ENCODE peak calls at places on chromosome 15, in four cellular contexts. Z, N, W and S are unnamed samples.

GRCh38 chr15:78453447-78453846 is 15.4 kb downstream of the IREB2 start:
- DNase-seq in W (no peak), Z (no peak), N (no peak), S (no peak)

GRCh38 chr15:52100807-52101206 is 11.8 kb downstream of the BCL2L10 start:
- DNase-seq in N (peak; percentile 56), W (peak; percentile 78), Z (no peak), S (peak; percentile 84)

GRCh38 chr15:84588053-84588874 is 12.5 kb upstream of the ZSCAN2 start:
- DNase-seq in N (peak; percentile 73), Z (peak; percentile 80), W (peak; percentile 88), S (peak; percentile 92)

GRCh38 chr15:83604549-83604948 is 49.4 kb upstream of the ADAMTSL3 start:
- DNase-seq in N (no peak), Z (no peak), W (no peak), S (no peak)

GRCh38 chr15:38853608-38854007 is 289.0 kb upstream of the RASGRP1 start:
- DNase-seq in Z (peak; percentile 8), N (no peak), W (peak; percentile 21), S (no peak)

GRCh38 chr15:31216210-31216911 is 110.3 kb upstream of the KLF13 start:
- DNase-seq in Z (peak; percentile 17), N (peak; percentile 77), W (peak; percentile 96), S (peak; percentile 98)

GRCh38 chr15:58444658-58445332 is 13.0 kb downstream of the LIPC start:
- DNase-seq in W (no peak), N (no peak), Z (no peak), S (peak; percentile 69)

GRCh38 chr15:70023064-70023768 is 74.5 kb downstream of the TLE3 start:
- DNase-seq in W (peak; percentile 46), Z (no peak), N (peak; percentile 69), S (no peak)

GRCh38 chr15:64356443-64357040 is 569 bp upstream of the CSNK1G1 start:
- DNase-seq in W (no peak), Z (peak; percentile 5), N (no peak), S (no peak)

GRCh38 chr15:59174161-59174845 is 32.3 kb upstream of the LDHAL6B start:
- DNase-seq in W (no peak), Z (no peak), N (no peak), S (no peak)

GRCh38 chr15:70672081-70672480 is 91.3 kb downstream of the UACA start:
- DNase-seq in Z (no peak), W (no peak), N (no peak), S (no peak)

GRCh38 chr15:92078270-92078669 is 224.8 kb downstream of the SLCO3A1 start:
- DNase-seq in Z (no peak), W (no peak), N (no peak), S (no peak)

GRCh38 chr15:81002254-81003022 is 1.7 kb downstream of the TLNRD1 start:
- DNase-seq in Z (no peak), N (no peak), W (peak; percentile 24), S (peak; percentile 74)

GRCh38 chr15:51647128-51647562 is 24.6 kb upstream of the DMXL2 start:
- DNase-seq in N (no peak), W (peak; percentile 66), Z (no peak), S (peak; percentile 68)

GRCh38 chr15:77507151-77507847 is 86.6 kb downstream of the HMG20A start:
- DNase-seq in W (peak; percentile 69), N (peak; percentile 75), Z (no peak), S (peak; percentile 91)

GRCh38 chr15:41417812-41418211 is 917 bp downstream of the RTF1 start:
- DNase-seq in W (no peak), N (no peak), Z (peak; percentile 14), S (no peak)

GRCh38 chr15:36005542-36005941 is 459.6 kb upstream of the DPH6 start:
- DNase-seq in N (no peak), Z (no peak), W (no peak), S (no peak)

GRCh38 chr15:69525543-69525942 is 72.9 kb downstream of the RPLP1 start:
- DNase-seq in W (no peak), N (no peak), Z (no peak), S (no peak)

GRCh38 chr15:66196565-66196964 is 57.0 kb downstream of the MEGF11 start:
- DNase-seq in N (no peak), W (no peak), Z (no peak), S (no peak)

GRCh38 chr15:62938825-62939224 is 103.7 kb upstream of the TPM1 start:
- DNase-seq in W (no peak), Z (no peak), N (no peak), S (no peak)

GRCh38 chr15:28086175-28086703 is 12.9 kb downstream of the OCA2 start:
- DNase-seq in Z (no peak), N (no peak), W (peak; percentile 81), S (peak; percentile 74)

GRCh38 chr15:91929509-91929908 is 76.0 kb downstream of the SLCO3A1 start:
- DNase-seq in N (no peak), Z (no peak), W (no peak), S (no peak)

GRCh38 chr15:83793069-83793468 is 139.1 kb downstream of the ADAMTSL3 start:
- DNase-seq in Z (no peak), N (no peak), W (no peak), S (no peak)

GRCh38 chr15:65962187-65962586 is 92.9 kb downstream of the RAB11A start:
- DNase-seq in W (no peak), Z (no peak), N (no peak), S (no peak)

GRCh38 chr15:71042356-71042922 is 72.8 kb upstream of the THSD4 start:
- DNase-seq in N (no peak), Z (no peak), W (no peak), S (no peak)

GRCh38 chr15:41940441-41940857 is 31.9 kb downstream of the EHD4 start:
- DNase-seq in W (no peak), N (peak; percentile 17), Z (no peak), S (no peak)

GRCh38 chr15:22863356-22863755 is 24.9 kb downstream of the NIPA2 start:
- DNase-seq in Z (no peak), W (no peak), N (no peak), S (no peak)

GRCh38 chr15:100918034-100918689 is 995 bp upstream of the LRRK1 start:
- DNase-seq in W (peak; percentile 91), N (peak; percentile 67), Z (peak; percentile 59), S (peak; percentile 82)

GRCh38 chr15:41971089-41971892 is 1.1 kb downstream of the EHD4 start:
- DNase-seq in W (peak; percentile 67), Z (peak; percentile 52), N (peak; percentile 66), S (peak; percentile 83)

GRCh38 chr15:96887730-96888129 is 557.2 kb downstream of the NR2F2 start:
- DNase-seq in N (no peak), Z (no peak), W (no peak), S (no peak)

GRCh38 chr15:45914425-45914824 is 279.6 kb downstream of the SQOR start:
- DNase-seq in W (no peak), Z (no peak), N (no peak), S (no peak)

GRCh38 chr15:64354683-64355558 is 1.1 kb downstream of the CSNK1G1 start:
- DNase-seq in N (no peak), Z (peak; percentile 8), W (no peak), S (no peak)

GRCh38 chr15:62665449-62665848 is 377.1 kb upstream of the TPM1 start:
- DNase-seq in Z (no peak), W (no peak), N (no peak), S (no peak)

GRCh38 chr15:92001307-92001706 is 147.8 kb downstream of the SLCO3A1 start:
- DNase-seq in Z (no peak), N (no peak), W (no peak), S (no peak)

GRCh38 chr15:52558196-52558595 is 10.6 kb downstream of the ARPP19 start:
- DNase-seq in W (no peak), Z (no peak), N (no peak), S (no peak)

GRCh38 chr15:77606142-77607034 is 26.3 kb downstream of the LINGO1 start:
- DNase-seq in N (no peak), W (peak; percentile 69), Z (no peak), S (peak; percentile 49)

GRCh38 chr15:40105517-40106202 is 3.0 kb downstream of the BMF start:
- DNase-seq in Z (no peak), W (no peak), N (no peak), S (no peak)

GRCh38 chr15:40108061-40108854 is 421 bp downstream of the BMF start:
- DNase-seq in N (no peak), W (peak; percentile 66), Z (no peak), S (peak; percentile 83)

GRCh38 chr15:40104865-40105516 is 3.7 kb downstream of the BMF start:
- DNase-seq in N (peak; percentile 85), Z (no peak), W (peak; percentile 96), S (peak; percentile 97)

GRCh38 chr15:40104296-40104864 is 4.3 kb downstream of the BMF start:
- DNase-seq in W (no peak), Z (no peak), N (no peak), S (no peak)

GRCh38 chr15:40106203-40107161 is 2.2 kb downstream of the BMF start:
- DNase-seq in W (peak; percentile 85), Z (no peak), N (peak; percentile 83), S (peak; percentile 70)
- H3K4me3 ChIP-seq in W (no peak overlapping the region), Z (no peak overlapping the region), N (peak overlapping the region; percentile 87), S (no peak overlapping the region)

GRCh38 chr15:75051711-75052110 is 28.3 kb downstream of the PPCDC start:
- DNase-seq in Z (no peak), N (no peak), W (no peak), S (no peak)

GRCh38 chr15:75054172-75054897 is 30.9 kb downstream of the PPCDC start:
- DNase-seq in N (no peak), W (no peak), Z (no peak), S (no peak)

GRCh38 chr15:75053748-75054125 is 30.3 kb downstream of the PPCDC start:
- DNase-seq in N (no peak), Z (no peak), W (no peak), S (no peak)

GRCh38 chr15:75051161-75051560 is 27.8 kb downstream of the PPCDC start:
- DNase-seq in N (no peak), W (no peak), Z (no peak), S (peak; percentile 77)

GRCh38 chr15:75052972-75053747 is 29.8 kb downstream of the PPCDC start:
- DNase-seq in W (no peak), N (no peak), Z (no peak), S (peak; percentile 2)
- H3K4me1 ChIP-seq in W (no peaks in the 10 kb centered on the region), N (no peaks in the 10 kb centered on the region), Z (no peaks in the 10 kb centered on the region), S (peaks cover 17% of the 10 kb centered on the region)

GRCh38 chr15:73056460-73056859 is 4.2 kb downstream of the NEO1 start:
- DNase-seq in N (no peak), W (no peak), Z (no peak), S (no peak)
- H3K4me3 ChIP-seq in N (no peak overlapping the region), W (no peak overlapping the region), Z (no peak overlapping the region), S (no peak overlapping the region)

GRCh38 chr15:29638011-29638410 is 184.3 kb downstream of the TJP1 start:
- DNase-seq in Z (no peak), W (no peak), N (no peak), S (no peak)
- H3K4me1 ChIP-seq in Z (no peaks in the 10 kb centered on the region), W (no peaks in the 10 kb centered on the region), N (no peaks in the 10 kb centered on the region), S (no peaks in the 10 kb centered on the region)

DNA sequence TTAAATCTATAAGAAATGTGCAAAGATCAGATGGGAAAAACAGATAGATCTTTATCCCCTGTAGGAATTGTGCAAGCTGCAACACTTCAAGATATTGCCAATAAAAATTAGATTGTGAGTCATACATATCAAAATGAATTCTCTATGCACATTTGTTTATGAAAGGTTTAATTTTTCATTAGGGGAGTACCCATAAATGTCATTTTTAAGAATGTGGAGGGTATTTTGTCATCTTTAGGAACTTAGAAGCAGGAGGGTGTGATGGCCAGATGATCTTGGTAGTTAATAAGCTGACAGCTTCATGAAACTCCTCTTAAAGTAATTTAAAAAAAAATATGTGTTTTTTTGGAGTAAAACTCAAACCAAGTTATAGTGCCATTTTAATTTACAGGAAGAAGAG is 3.0 kb downstream of the PIAS1 start:
- DNase-seq in Z (no peak), W (no peak), N (no peak), S (no peak)
- H3K4me3 ChIP-seq in Z (peak overlapping the region; percentile 59), W (no peak overlapping the region), N (no peak overlapping the region), S (no peak overlapping the region)